ENCODE peak calls at places on chromosomes 2 and 18, in five cellular contexts. A is PC-3, Y is psoas muscle, Z is Peyer's patch, M is endodermal cell. E is an unnamed sample. For H3K9me3, the result is how much of the 10 kb centered on the place peaks cover.

GRCh38 chr2:186503827-186504606 is 18.0 kb downstream of the ZC3H15 start:
- DNase-seq in M (no peak), A (peak), Z (no peak), Y (no peak), E (no peak)

GRCh38 chr2:146994246-146994645 is 850.6 kb upstream of the ACVR2A start:
- DNase-seq in Z (no peak), A (no peak), M (no peak), Y (no peak), E (no peak)

GRCh38 chr2:64938607-64939285 is 50.5 kb upstream of the SLC1A4 start:
- DNase-seq in M (no peak), Z (no peak), Y (no peak), A (no peak), E (no peak)

GRCh38 chr2:80252294-80252986 is 52.1 kb downstream of the LRRTM1 start:
- DNase-seq in Z (no peak), A (no peak), M (no peak), Y (no peak), E (no peak)

GRCh38 chr2:68279691-68280090 is 27.4 kb upstream of the PPP3R1 start:
- DNase-seq in Y (no peak), A (no peak), Z (no peak), M (no peak), E (no peak)

GRCh38 chr18:49784427-49785185 is 28.7 kb downstream of the ACAA2 start:
- DNase-seq in A (peak), Z (no peak), Y (no peak), M (no peak), E (no peak)

GRCh38 chr2:64274399-64275173 is 130.4 kb upstream of the PELI1 start:
- DNase-seq in Z (no peak), Y (no peak), A (peak), M (peak), E (no peak)

GRCh38 chr2:202870431-202871160 is 970 bp downstream of the ICA1L start:
- DNase-seq in M (peak), Y (peak), Z (peak), A (peak), E (peak)

GRCh38 chr2:20661028-20661980 is 5.6 kb upstream of the GDF7 start:
- DNase-seq in Y (peak), M (peak), A (peak), Z (peak), E (peak)

GRCh38 chr2:189178726-189179606 is 595 bp downstream of the COL5A2 start:
- DNase-seq in Z (no peak), Y (peak), M (peak), A (no peak), E (no peak)

GRCh38 chr2:54052825-54053718 is 62.3 kb upstream of the ACYP2 start:
- DNase-seq in Z (no peak), M (peak), A (peak), Y (no peak), E (no peak)

GRCh38 chr2:222038086-222038802 is 260.6 kb downstream of the PAX3 start:
- DNase-seq in M (no peak), A (peak), Y (no peak), Z (no peak), E (no peak)

GRCh38 chr2:128832946-128833560 is 514.4 kb upstream of the HS6ST1 start:
- DNase-seq in A (no peak), Z (no peak), M (no peak), Y (no peak), E (no peak)

GRCh38 chr18:33665187-33665586 is 87.2 kb downstream of the ASXL3 start:
- DNase-seq in Z (no peak), M (no peak), A (no peak), Y (no peak), E (no peak)

GRCh38 chr2:231926761-231927565 is 767 bp upstream of the NPPC start:
- DNase-seq in Y (no peak), M (peak), A (peak), Z (peak), E (no peak)

GRCh38 chr18:7038330-7038846 is 79.2 kb downstream of the LAMA1 start:
- DNase-seq in Y (peak), M (peak), A (peak), Z (peak), E (no peak)

GRCh38 chr2:74548285-74548918 is 5.3 kb downstream of the LOXL3 start:
- DNase-seq in A (no peak), Y (no peak), M (no peak), Z (no peak), E (no peak)

GRCh38 chr2:236170678-236171212 is 2.6 kb upstream of the GBX2 start:
- DNase-seq in Y (no peak), A (no peak), Z (no peak), M (no peak), E (no peak)

GRCh38 chr2:160157861-160158813 is 41.9 kb downstream of the ITGB6 start:
- DNase-seq in M (peak), Y (no peak), Z (no peak), A (no peak), E (no peak)

GRCh38 chr2:152506843-152507242 is 171.9 kb downstream of the FMNL2 start:
- DNase-seq in Y (no peak), A (peak), M (no peak), Z (no peak), E (no peak)

GRCh38 chr18:63879684-63880083 is 7.8 kb upstream of the SERPINB2 start:
- DNase-seq in A (no peak), Y (no peak), M (no peak), Z (no peak), E (no peak)

GRCh38 chr2:182593394-182593707 is 122.7 kb upstream of the DNAJC10 start:
- DNase-seq in M (no peak), Z (no peak), Y (no peak), A (peak), E (no peak)

GRCh38 chr18:48188609-48189008 is 220.6 kb downstream of the ZBTB7C start:
- DNase-seq in Z (no peak), Y (no peak), A (no peak), M (peak), E (peak)

GRCh38 chr2:36362291-36362690 is 6.7 kb downstream of the CRIM1 start:
- DNase-seq in Z (no peak), Y (no peak), A (no peak), M (no peak), E (no peak)

GRCh38 chr18:22387364-22387763 is 30.4 kb downstream of the CTAGE1 start:
- DNase-seq in A (no peak), M (no peak), Y (no peak), Z (no peak), E (no peak)

GRCh38 chr2:47810850-47811249 is 27.9 kb downstream of the MSH6 start:
- DNase-seq in Z (no peak), A (peak), M (no peak), Y (no peak), E (no peak)

GRCh38 chr2:35931626-35932025 is 424.0 kb upstream of the CRIM1 start:
- DNase-seq in M (no peak), Y (no peak), A (no peak), Z (no peak), E (no peak)

GRCh38 chr2:185255566-185255965 is 483.0 kb upstream of the FSIP2 start:
- DNase-seq in Y (no peak), A (peak), Z (no peak), M (no peak), E (no peak)

GRCh38 chr2:172909454-172909853 is 166.2 kb upstream of the MAP3K20 start:
- DNase-seq in M (no peak), Y (no peak), A (no peak), Z (no peak), E (no peak)

GRCh38 chr2:85737961-85738360 is 15.8 kb upstream of the ATOH8 start:
- DNase-seq in Z (no peak), Y (peak), M (no peak), A (no peak), E (no peak)

GRCh38 chr2:238928520-238929241 is 80.8 kb downstream of the TWIST2 start:
- DNase-seq in Y (no peak), A (no peak), Z (no peak), M (peak), E (no peak)

GRCh38 chr2:202933958-202934357 is 21.9 kb downstream of the CARF start:
- DNase-seq in Y (no peak), M (no peak), Z (no peak), A (peak), E (no peak)

GRCh38 chr2:227509824-227510619 is 38.1 kb downstream of the AGFG1 start:
- DNase-seq in Z (no peak), Y (no peak), A (peak), M (no peak), E (no peak)

DNA sequence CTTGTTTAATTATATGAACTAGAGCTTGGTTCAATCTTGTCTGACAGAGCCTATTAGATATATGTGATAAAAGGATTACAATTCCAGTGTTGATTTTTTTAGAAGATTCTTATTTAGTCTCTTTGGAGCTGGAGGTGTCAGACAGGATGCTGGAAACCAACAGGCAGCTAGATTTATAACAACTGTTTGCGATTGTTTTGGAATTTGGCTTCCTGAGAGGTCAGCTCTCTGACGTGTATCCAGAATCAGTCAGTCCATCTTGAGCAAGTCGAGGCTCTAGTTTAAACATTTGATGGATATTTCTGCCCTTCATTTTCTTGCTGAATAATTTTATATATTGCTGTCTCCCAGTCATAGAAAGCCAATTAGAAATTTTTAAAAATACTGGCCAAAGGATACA is 1062.9 kb downstream of the DPP10 start:
- DNase-seq in Y (no peak), Z (no peak), A (no peak), M (no peak), E (no peak)
- H3K9me3 ChIP-seq in Y (under half), Z (under half), A (under half), M (under half), E (under half)

GRCh38 chr2:95143838-95144237 is 15.8 kb downstream of the ZNF514 start:
- DNase-seq in Y (no peak), A (no peak), M (no peak), Z (no peak), E (no peak)
- H3K9me3 ChIP-seq in Y (half or more), A (under half), M (half or more), Z (half or more), E (under half)

GRCh38 chr2:135248611-135249010 is 196.5 kb downstream of the RAB3GAP1 start:
- DNase-seq in Y (no peak), A (no peak), M (no peak), Z (no peak), E (no peak)
- H3K9me3 ChIP-seq in Y (under half), A (under half), M (under half), Z (under half), E (under half)

DNA sequence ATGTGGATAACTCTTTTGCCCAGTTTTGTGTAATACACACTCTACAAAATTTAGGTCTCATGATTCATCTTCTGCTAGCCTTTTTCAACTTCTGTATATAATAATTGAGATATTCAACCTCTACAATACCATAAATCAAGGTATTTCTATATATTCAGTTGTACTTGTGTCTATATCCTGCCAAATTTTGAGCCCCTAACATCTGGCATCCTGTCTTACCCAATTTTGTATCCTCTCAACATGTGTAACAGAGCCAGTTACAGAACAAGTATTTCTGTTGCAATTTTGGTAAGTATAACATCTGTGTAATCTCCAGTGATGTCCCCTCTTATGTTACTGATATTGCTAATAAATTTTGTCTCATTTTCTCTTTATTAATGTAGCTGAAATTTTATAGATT is 145.8 kb downstream of the TRIB2 start:
- DNase-seq in M (no peak), A (no peak), Z (no peak), Y (no peak), E (no peak)
- H3K9me3 ChIP-seq in M (under half), A (under half), Z (under half), Y (under half), E (under half)